ENCODE peak calls at places on chromosomes 7 and 10, in seven cellular contexts. G is heart left ventricle, W is neural crest cell, V is astrocyte, J is astrocyte of the cerebellum, S is hepatocyte, M is HCT116. F is an unnamed sample.

GRCh38 chr7:102456327-102456726 is 8.3 kb downstream of the ALKBH4 start:
- DNase-seq in G (no peak), W (no peak), V (peak), J (no peak), S (no peak), M (peak), F (no peak)

GRCh38 chr7:38312776-38313175 is 39.3 kb upstream of the TARP start:
- DNase-seq in G (no peak), W (no peak), V (no peak), J (no peak), S (no peak), M (no peak), F (no peak)

GRCh38 chr7:25179325-25179724 is 49.0 kb downstream of the NPVF start:
- DNase-seq in G (no peak), W (no peak), V (no peak), J (no peak), S (no peak), M (no peak), F (no peak)

GRCh38 chr7:92569137-92569536 is 21.1 kb downstream of the FAM133B start:
- DNase-seq in G (no peak), W (no peak), V (no peak), J (no peak), S (no peak), M (no peak), F (no peak)

GRCh38 chr7:111532625-111533024 is 29.7 kb downstream of the IMMP2L start:
- DNase-seq in G (peak), W (no peak), V (no peak), J (no peak), S (no peak), M (no peak), F (no peak)

GRCh38 chr7:95718556-95719410 is 53.6 kb upstream of the DYNC1I1 start:
- DNase-seq in G (no peak), W (no peak), V (no peak), J (no peak), S (no peak), M (peak), F (no peak)

GRCh38 chr10:74056081-74056818 is 58.3 kb downstream of the VCL start:
- DNase-seq in G (no peak), W (no peak), V (peak), J (no peak), S (no peak), M (peak), F (no peak)

GRCh38 chr10:22598488-22598887 is 115.9 kb downstream of the PIP4K2A start:
- DNase-seq in G (no peak), W (no peak), V (peak), J (no peak), S (no peak), M (no peak), F (no peak)

GRCh38 chr10:5900247-5900646 is 10.2 kb downstream of the FBH1 start:
- DNase-seq in G (no peak), W (no peak), V (no peak), J (no peak), S (no peak), M (no peak), F (no peak)

GRCh38 chr10:5343561-5343960 is 21.2 kb upstream of the UCN3 start:
- DNase-seq in G (no peak), W (no peak), V (no peak), J (peak), S (no peak), M (no peak), F (no peak)

GRCh38 chr10:86256690-86257315 is 109.8 kb downstream of the GRID1 start:
- DNase-seq in G (no peak), W (no peak), V (no peak), J (no peak), S (no peak), M (no peak), F (no peak)

GRCh38 chr7:138645284-138645683 is 55.9 kb downstream of the SVOPL start:
- DNase-seq in G (no peak), W (no peak), V (no peak), J (no peak), S (no peak), M (no peak), F (no peak)

GRCh38 chr10:27635699-27636270 is 109.8 kb downstream of the MKX start:
- DNase-seq in G (no peak), W (no peak), V (no peak), J (no peak), S (no peak), M (no peak), F (no peak)

GRCh38 chr7:93902777-93903423 is 3.5 kb upstream of the GNGT1 start:
- DNase-seq in G (no peak), W (no peak), V (peak), J (no peak), S (peak), M (peak), F (no peak)

GRCh38 chr7:42055171-42055570 is 181.8 kb downstream of the GLI3 start:
- DNase-seq in G (no peak), W (no peak), V (peak), J (peak), S (no peak), M (no peak), F (no peak)

GRCh38 chr7:143345428-143345900 is 17.0 kb downstream of the FAM131B start:
- DNase-seq in G (peak), W (peak), V (peak), J (no peak), S (peak), M (peak), F (no peak)

GRCh38 chr10:29839826-29840515 is 205.2 kb upstream of the SVIL start:
- DNase-seq in G (no peak), W (no peak), V (no peak), J (no peak), S (peak), M (no peak), F (no peak)

GRCh38 chr10:101001225-101002035 is 1.8 kb downstream of the LZTS2 start:
- DNase-seq in G (peak), W (no peak), V (peak), J (peak), S (peak), M (no peak), F (peak)

GRCh38 chr7:91020611-91021385 is 243.4 kb upstream of the FZD1 start:
- DNase-seq in G (no peak), W (no peak), V (peak), J (peak), S (no peak), M (no peak), F (no peak)

GRCh38 chr10:112966191-112966855 is 16.3 kb downstream of the TCF7L2 start:
- DNase-seq in G (no peak), W (no peak), V (no peak), J (no peak), S (no peak), M (no peak), F (no peak)

GRCh38 chr7:34949356-34949755 is 87.9 kb downstream of the DPY19L1 start:
- DNase-seq in G (no peak), W (no peak), V (peak), J (no peak), S (no peak), M (no peak), F (no peak)

GRCh38 chr7:70619130-70619529 is 512.8 kb upstream of the GALNT17 start:
- DNase-seq in G (no peak), W (no peak), V (no peak), J (no peak), S (no peak), M (no peak), F (no peak)

GRCh38 chr7:44194069-44194468 is 4.8 kb upstream of the GCK start:
- DNase-seq in G (no peak), W (no peak), V (no peak), J (no peak), S (no peak), M (no peak), F (no peak)

GRCh38 chr7:152894295-152895170 is 135.0 kb downstream of the ACTR3B start:
- DNase-seq in G (no peak), W (peak), V (no peak), J (no peak), S (peak), M (no peak), F (no peak)

GRCh38 chr10:125005312-125006187 is 63.6 kb downstream of the ZRANB1 start:
- DNase-seq in G (peak), W (no peak), V (no peak), J (no peak), S (no peak), M (no peak), F (no peak)

GRCh38 chr10:6461961-6462360 is 118.1 kb downstream of the PRKCQ start:
- DNase-seq in G (no peak), W (no peak), V (peak), J (no peak), S (no peak), M (no peak), F (no peak)

GRCh38 chr7:64528770-64529169 is 34.1 kb downstream of the ZNF680 start:
- DNase-seq in G (no peak), W (no peak), V (no peak), J (no peak), S (no peak), M (no peak), F (no peak)

GRCh38 chr7:101904019-101904418 is 86.6 kb downstream of the CUX1 start:
- DNase-seq in G (no peak), W (no peak), V (no peak), J (no peak), S (no peak), M (no peak), F (no peak)

GRCh38 chr7:82594665-82595064 is 151.1 kb upstream of the CACNA2D1 start:
- DNase-seq in G (no peak), W (no peak), V (no peak), J (no peak), S (no peak), M (no peak), F (no peak)

GRCh38 chr10:31929986-31930675 is 1.5 kb upstream of the ARHGAP12 start:
- DNase-seq in G (no peak), W (no peak), V (no peak), J (no peak), S (no peak), M (no peak), F (no peak)

GRCh38 chr10:10935032-10935431 is 82.6 kb upstream of the CELF2 start:
- DNase-seq in G (no peak), W (no peak), V (no peak), J (no peak), S (no peak), M (no peak), F (no peak)

GRCh38 chr10:10925667-10926066 is 92.0 kb upstream of the CELF2 start:
- DNase-seq in G (no peak), W (no peak), V (no peak), J (no peak), S (no peak), M (no peak), F (no peak)

GRCh38 chr10:10927608-10928007 is 90.1 kb upstream of the CELF2 start:
- DNase-seq in G (no peak), W (no peak), V (no peak), J (no peak), S (no peak), M (no peak), F (no peak)

GRCh38 chr10:10930979-10931743 is 86.5 kb upstream of the CELF2 start:
- DNase-seq in G (no peak), W (no peak), V (no peak), J (no peak), S (peak), M (no peak), F (no peak)
- TF ChIP-seq CTCF in G (no peak), W (no peak), V (peak), J (no peak), S (peak), M (no peak), F (peak)

GRCh38 chr10:13613519-13613918 is 26.8 kb downstream of the PRPF18 start:
- DNase-seq in G (peak), W (peak), V (peak), J (peak), S (peak), M (no peak), F (no peak)
- TF ChIP-seq CTCF in G (peak), W (peak), V (peak), J (peak), S (peak), M (no peak), F (peak)

DNA sequence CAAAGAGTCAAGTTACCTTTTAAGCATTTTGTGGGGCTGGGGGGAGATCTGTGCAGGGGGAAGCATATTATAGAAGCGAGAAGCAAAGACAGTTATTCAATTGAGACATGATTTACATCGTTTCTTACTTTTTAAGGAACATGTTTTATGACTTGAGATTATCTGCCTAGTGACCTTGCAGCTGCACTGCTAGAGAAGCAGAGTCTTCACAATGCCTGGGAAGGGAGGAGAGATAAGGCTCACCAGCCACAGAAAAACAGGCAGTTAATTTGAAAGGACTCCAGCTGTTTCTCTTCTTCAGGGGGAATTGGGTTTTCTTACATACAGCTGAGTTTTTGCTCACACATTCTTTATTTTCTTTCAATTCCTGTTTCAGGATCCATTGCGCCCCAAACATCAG is 31.0 kb downstream of the PHYH start:
- DNase-seq in G (no peak), W (no peak), V (no peak), J (no peak), S (peak), M (no peak), F (no peak)
- TF ChIP-seq CTCF in G (no peak), W (no peak), V (no peak), J (no peak), S (no peak), M (no peak), F (no peak)

DNA sequence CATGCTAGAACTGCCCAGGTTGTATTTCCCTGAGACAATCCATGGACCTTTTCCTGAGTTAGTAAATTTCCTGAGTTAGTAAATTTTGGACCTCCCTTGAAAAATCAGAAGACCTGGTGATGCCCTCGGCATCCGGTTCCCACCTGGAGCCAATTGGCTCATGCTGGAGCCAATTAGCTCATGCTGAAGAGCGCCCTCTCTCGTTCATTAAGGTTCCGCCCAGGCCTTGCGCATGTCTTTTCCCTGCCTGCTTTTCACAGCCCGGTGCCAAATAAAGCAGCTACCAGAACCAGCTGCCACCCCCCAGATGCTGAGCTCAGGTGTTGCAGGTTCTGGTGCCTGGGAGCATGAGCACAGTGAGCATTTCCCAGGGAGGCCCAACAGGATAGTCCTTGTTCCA is 96.2 kb downstream of the APBB1IP start:
- DNase-seq in G (no peak), W (no peak), V (no peak), J (no peak), S (no peak), M (peak), F (no peak)
- TF ChIP-seq CTCF in G (no peak), W (no peak), V (no peak), J (no peak), S (no peak), M (peak), F (no peak)

GRCh38 chr7:97149843-97150242 is 32.3 kb downstream of the SDHAF3 start:
- DNase-seq in G (no peak), W (no peak), V (peak), J (no peak), S (no peak), M (no peak), F (no peak)

GRCh38 chr7:97145068-97145467 is 27.6 kb downstream of the SDHAF3 start:
- DNase-seq in G (no peak), W (no peak), V (peak), J (peak), S (peak), M (no peak), F (peak)
- TF ChIP-seq CTCF in G (no peak), W (peak), V (peak), J (peak), S (peak), M (peak), F (peak)

GRCh38 chr10:59606551-59606961 is 103.1 kb downstream of the SLC16A9 start:
- DNase-seq in G (no peak), W (no peak), V (peak), J (no peak), S (no peak), M (no peak), F (no peak)

GRCh38 chr10:59607971-59608370 is 101.7 kb downstream of the SLC16A9 start:
- DNase-seq in G (no peak), W (no peak), V (no peak), J (no peak), S (no peak), M (no peak), F (no peak)

GRCh38 chr10:59611048-59611447 is 98.6 kb downstream of the SLC16A9 start:
- DNase-seq in G (no peak), W (no peak), V (no peak), J (no peak), S (no peak), M (no peak), F (no peak)
- TF ChIP-seq CTCF in G (no peak), W (no peak), V (no peak), J (no peak), S (no peak), M (no peak), F (no peak)

DNA sequence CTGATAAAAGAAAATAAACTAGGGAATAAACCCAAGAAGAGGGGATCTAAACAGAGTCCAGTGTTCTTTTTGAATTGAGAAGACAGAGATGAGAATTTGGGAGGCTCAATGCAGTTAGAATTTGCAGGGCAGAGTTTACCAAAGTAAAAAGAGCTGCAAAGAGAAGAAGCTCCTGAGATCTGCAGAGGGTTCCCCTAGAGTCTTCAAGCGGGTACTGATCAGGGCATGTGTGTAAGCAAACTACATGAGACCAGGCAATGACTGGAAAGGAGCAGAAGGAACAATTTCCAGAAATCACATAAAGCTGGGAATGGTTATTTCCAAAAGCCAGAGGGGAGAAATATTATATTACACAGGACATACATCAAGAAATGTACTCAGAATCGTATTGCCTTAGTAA is 58.1 kb upstream of the TES start:
- DNase-seq in G (no peak), W (no peak), V (no peak), J (no peak), S (no peak), M (no peak), F (no peak)
- TF ChIP-seq CTCF in G (no peak), W (no peak), V (no peak), J (no peak), S (no peak), M (no peak), F (no peak)

GRCh38 chr10:49518566-49518965 is 20.4 kb downstream of the ERCC6 start:
- DNase-seq in G (no peak), W (no peak), V (no peak), J (no peak), S (no peak), M (no peak), F (no peak)

GRCh38 chr10:49521062-49521461 is 17.9 kb downstream of the ERCC6 start:
- DNase-seq in G (no peak), W (no peak), V (no peak), J (no peak), S (no peak), M (no peak), F (no peak)

GRCh38 chr10:49519717-49520116 is 19.2 kb downstream of the ERCC6 start:
- DNase-seq in G (no peak), W (no peak), V (no peak), J (no peak), S (no peak), M (no peak), F (no peak)

GRCh38 chr10:49520122-49520775 is 18.7 kb downstream of the ERCC6 start:
- DNase-seq in G (no peak), W (no peak), V (no peak), J (no peak), S (no peak), M (no peak), F (no peak)

GRCh38 chr10:49518982-49519578 is 19.8 kb downstream of the ERCC6 start:
- DNase-seq in G (peak), W (peak), V (peak), J (peak), S (peak), M (peak), F (no peak)
- TF ChIP-seq CTCF in G (peak), W (peak), V (peak), J (peak), S (peak), M (peak), F (peak)

F was measured in AG09319.